ENCODE peak calls at places on chromosomes 5 and 9, in nine cellular contexts. One of them, this sample, is unnamed.

GRCh38 chr9:13053504-13053903 is 226.0 kb downstream of the MPDZ start:
- DNase-seq in activated CD8-positive, alpha-beta memory T cell treated with anti-CD3 and anti-CD28 coated beads, Interleukin-2, amount 50 U/mL, for 48 hours: no peak
- DNase-seq in GM19239: no peak
- DNase-seq in activated T-cell treated with anti-CD3 and anti-CD28 coated beads, Interleukin-2, amount 50 U/mL, for 4 hours: no peak
- DNase-seq in activated naive CD8-positive, alpha-beta T cell treated with anti-CD3 and anti-CD28 coated beads, Interleukin-2, amount 50 U/mL, for 24 hours: no peak
- DNase-seq in A549: no peak
- DNase-seq in central memory CD4-positive, alpha-beta T cell: no peak
- DNase-seq in astrocyte of the spinal cord: no peak
- DNase-seq in AG08395: no peak
- DNase-seq in this sample: no peak

GRCh38 chr9:93673271-93673843 is 97.0 kb downstream of the PHF2 start:
- DNase-seq in activated CD8-positive, alpha-beta memory T cell treated with anti-CD3 and anti-CD28 coated beads, Interleukin-2, amount 50 U/mL, for 48 hours: no peak
- DNase-seq in GM19239: no peak
- DNase-seq in activated T-cell treated with anti-CD3 and anti-CD28 coated beads, Interleukin-2, amount 50 U/mL, for 4 hours: peak
- DNase-seq in activated naive CD8-positive, alpha-beta T cell treated with anti-CD3 and anti-CD28 coated beads, Interleukin-2, amount 50 U/mL, for 24 hours: no peak
- DNase-seq in A549: no peak
- DNase-seq in central memory CD4-positive, alpha-beta T cell: no peak
- DNase-seq in astrocyte of the spinal cord: no peak
- DNase-seq in AG08395: peak
- DNase-seq in this sample: peak

GRCh38 chr9:18806277-18806676 is 226.7 kb downstream of the SAXO1 start:
- DNase-seq in activated CD8-positive, alpha-beta memory T cell treated with anti-CD3 and anti-CD28 coated beads, Interleukin-2, amount 50 U/mL, for 48 hours: no peak
- DNase-seq in GM19239: no peak
- DNase-seq in activated T-cell treated with anti-CD3 and anti-CD28 coated beads, Interleukin-2, amount 50 U/mL, for 4 hours: no peak
- DNase-seq in activated naive CD8-positive, alpha-beta T cell treated with anti-CD3 and anti-CD28 coated beads, Interleukin-2, amount 50 U/mL, for 24 hours: no peak
- DNase-seq in A549: no peak
- DNase-seq in central memory CD4-positive, alpha-beta T cell: no peak
- DNase-seq in astrocyte of the spinal cord: no peak
- DNase-seq in AG08395: no peak
- DNase-seq in this sample: no peak

GRCh38 chr5:169408166-169408565 is 107.2 kb upstream of the SLIT3 start:
- DNase-seq in activated CD8-positive, alpha-beta memory T cell treated with anti-CD3 and anti-CD28 coated beads, Interleukin-2, amount 50 U/mL, for 48 hours: no peak
- DNase-seq in GM19239: no peak
- DNase-seq in activated T-cell treated with anti-CD3 and anti-CD28 coated beads, Interleukin-2, amount 50 U/mL, for 4 hours: no peak
- DNase-seq in activated naive CD8-positive, alpha-beta T cell treated with anti-CD3 and anti-CD28 coated beads, Interleukin-2, amount 50 U/mL, for 24 hours: no peak
- DNase-seq in A549: peak
- DNase-seq in central memory CD4-positive, alpha-beta T cell: no peak
- DNase-seq in astrocyte of the spinal cord: no peak
- DNase-seq in AG08395: no peak
- DNase-seq in this sample: no peak

GRCh38 chr9:108477538-108478006 is 378.2 kb downstream of the ACTL7B start:
- DNase-seq in activated CD8-positive, alpha-beta memory T cell treated with anti-CD3 and anti-CD28 coated beads, Interleukin-2, amount 50 U/mL, for 48 hours: no peak
- DNase-seq in GM19239: no peak
- DNase-seq in activated T-cell treated with anti-CD3 and anti-CD28 coated beads, Interleukin-2, amount 50 U/mL, for 4 hours: no peak
- DNase-seq in activated naive CD8-positive, alpha-beta T cell treated with anti-CD3 and anti-CD28 coated beads, Interleukin-2, amount 50 U/mL, for 24 hours: no peak
- DNase-seq in A549: peak
- DNase-seq in central memory CD4-positive, alpha-beta T cell: no peak
- DNase-seq in astrocyte of the spinal cord: peak
- DNase-seq in AG08395: peak
- DNase-seq in this sample: no peak

GRCh38 chr9:81002242-81002641 is 687.1 kb downstream of the TLE1 start:
- DNase-seq in activated CD8-positive, alpha-beta memory T cell treated with anti-CD3 and anti-CD28 coated beads, Interleukin-2, amount 50 U/mL, for 48 hours: peak
- DNase-seq in GM19239: no peak
- DNase-seq in activated T-cell treated with anti-CD3 and anti-CD28 coated beads, Interleukin-2, amount 50 U/mL, for 4 hours: no peak
- DNase-seq in activated naive CD8-positive, alpha-beta T cell treated with anti-CD3 and anti-CD28 coated beads, Interleukin-2, amount 50 U/mL, for 24 hours: no peak
- DNase-seq in A549: no peak
- DNase-seq in central memory CD4-positive, alpha-beta T cell: no peak
- DNase-seq in astrocyte of the spinal cord: peak
- DNase-seq in AG08395: no peak
- DNase-seq in this sample: no peak

GRCh38 chr5:64632251-64632650 is 58.1 kb upstream of the SHISAL2B start:
- DNase-seq in activated CD8-positive, alpha-beta memory T cell treated with anti-CD3 and anti-CD28 coated beads, Interleukin-2, amount 50 U/mL, for 48 hours: no peak
- DNase-seq in GM19239: no peak
- DNase-seq in activated T-cell treated with anti-CD3 and anti-CD28 coated beads, Interleukin-2, amount 50 U/mL, for 4 hours: no peak
- DNase-seq in activated naive CD8-positive, alpha-beta T cell treated with anti-CD3 and anti-CD28 coated beads, Interleukin-2, amount 50 U/mL, for 24 hours: no peak
- DNase-seq in A549: no peak
- DNase-seq in central memory CD4-positive, alpha-beta T cell: no peak
- DNase-seq in astrocyte of the spinal cord: peak
- DNase-seq in AG08395: no peak
- DNase-seq in this sample: no peak

GRCh38 chr5:137693307-137693950 is 42.5 kb downstream of the KLHL3 start:
- DNase-seq in activated CD8-positive, alpha-beta memory T cell treated with anti-CD3 and anti-CD28 coated beads, Interleukin-2, amount 50 U/mL, for 48 hours: no peak
- DNase-seq in GM19239: no peak
- DNase-seq in activated T-cell treated with anti-CD3 and anti-CD28 coated beads, Interleukin-2, amount 50 U/mL, for 4 hours: no peak
- DNase-seq in activated naive CD8-positive, alpha-beta T cell treated with anti-CD3 and anti-CD28 coated beads, Interleukin-2, amount 50 U/mL, for 24 hours: no peak
- DNase-seq in A549: no peak
- DNase-seq in central memory CD4-positive, alpha-beta T cell: no peak
- DNase-seq in astrocyte of the spinal cord: no peak
- DNase-seq in AG08395: no peak
- DNase-seq in this sample: no peak

This sample was measured in kidney.